ENCODE peak calls at places on chromosomes 16 and 17, in six cellular contexts. One of them, this sample, is unnamed.

GRCh38 chr16:74224828-74225227 is 71.8 kb upstream of the PSMD7 start:
- DNase-seq in PC-9: no peak
- DNase-seq in ascending aorta: no peak
- DNase-seq in CD4-positive, CD25-positive, alpha-beta regulatory T cell: no peak
- DNase-seq in left ventricle myocardium inferior: no peak
- DNase-seq in naive thymus-derived CD4-positive, alpha-beta T cell: no peak
- DNase-seq in this sample: no peak

GRCh38 chr17:5537251-5537650 is 47.1 kb downstream of the NLRP1 start:
- DNase-seq in ascending aorta: peak; percentile 52
- DNase-seq in naive thymus-derived CD4-positive, alpha-beta T cell: no peak
- DNase-seq in CD4-positive, CD25-positive, alpha-beta regulatory T cell: no peak
- DNase-seq in PC-9: no peak
- DNase-seq in left ventricle myocardium inferior: no peak
- DNase-seq in this sample: no peak

GRCh38 chr16:85126731-85127662 is 14.7 kb upstream of the CIBAR2 start:
- DNase-seq in ascending aorta: peak; percentile 90
- DNase-seq in CD4-positive, CD25-positive, alpha-beta regulatory T cell: no peak
- DNase-seq in naive thymus-derived CD4-positive, alpha-beta T cell: peak; percentile 45
- DNase-seq in PC-9: no peak
- DNase-seq in left ventricle myocardium inferior: no peak
- DNase-seq in this sample: peak; percentile 78

GRCh38 chr17:17119533-17119932 is 77.3 kb downstream of the MPRIP start:
- DNase-seq in PC-9: no peak
- DNase-seq in CD4-positive, CD25-positive, alpha-beta regulatory T cell: peak; percentile 23
- DNase-seq in naive thymus-derived CD4-positive, alpha-beta T cell: peak; percentile 50
- DNase-seq in ascending aorta: no peak
- DNase-seq in left ventricle myocardium inferior: no peak
- DNase-seq in this sample: no peak

GRCh38 chr17:39576187-39576586 is 31.5 kb downstream of the NEUROD2 start:
- DNase-seq in PC-9: no peak
- DNase-seq in left ventricle myocardium inferior: no peak
- DNase-seq in ascending aorta: no peak
- DNase-seq in CD4-positive, CD25-positive, alpha-beta regulatory T cell: no peak
- DNase-seq in naive thymus-derived CD4-positive, alpha-beta T cell: no peak
- DNase-seq in this sample: no peak

GRCh38 chr17:77363821-77364361 is 223.1 kb downstream of the SEC14L1 start:
- DNase-seq in naive thymus-derived CD4-positive, alpha-beta T cell: no peak
- DNase-seq in ascending aorta: peak; percentile 63
- DNase-seq in left ventricle myocardium inferior: peak; percentile 67
- DNase-seq in PC-9: no peak
- DNase-seq in CD4-positive, CD25-positive, alpha-beta regulatory T cell: no peak
- DNase-seq in this sample: peak; percentile 75

GRCh38 chr17:73341350-73342056 is 29.7 kb upstream of the CDC42EP4 start:
- DNase-seq in naive thymus-derived CD4-positive, alpha-beta T cell: no peak
- DNase-seq in ascending aorta: no peak
- DNase-seq in left ventricle myocardium inferior: no peak
- DNase-seq in PC-9: no peak
- DNase-seq in CD4-positive, CD25-positive, alpha-beta regulatory T cell: no peak
- DNase-seq in this sample: peak; percentile 50

GRCh38 chr17:67718325-67718941 is 697 bp downstream of the NOL11 start:
- DNase-seq in PC-9: no peak
- DNase-seq in ascending aorta: no peak
- DNase-seq in left ventricle myocardium inferior: no peak
- DNase-seq in CD4-positive, CD25-positive, alpha-beta regulatory T cell: peak; percentile 16
- DNase-seq in naive thymus-derived CD4-positive, alpha-beta T cell: peak; percentile 52
- DNase-seq in this sample: no peak

GRCh38 chr17:73729101-73729500 is 84.9 kb upstream of the SDK2 start:
- DNase-seq in left ventricle myocardium inferior: no peak
- DNase-seq in CD4-positive, CD25-positive, alpha-beta regulatory T cell: no peak
- DNase-seq in PC-9: no peak
- DNase-seq in ascending aorta: no peak
- DNase-seq in naive thymus-derived CD4-positive, alpha-beta T cell: no peak
- DNase-seq in this sample: no peak

GRCh38 chr17:17837380-17837821 is 615 bp upstream of the SREBF1 start:
- DNase-seq in naive thymus-derived CD4-positive, alpha-beta T cell: no peak
- DNase-seq in PC-9: peak; percentile 62
- DNase-seq in CD4-positive, CD25-positive, alpha-beta regulatory T cell: no peak
- DNase-seq in left ventricle myocardium inferior: no peak
- DNase-seq in ascending aorta: peak; percentile 76
- DNase-seq in this sample: peak; percentile 72

GRCh38 chr16:48361012-48361411 is 24.2 kb downstream of the SIAH1 start:
- DNase-seq in ascending aorta: no peak
- DNase-seq in CD4-positive, CD25-positive, alpha-beta regulatory T cell: no peak
- DNase-seq in naive thymus-derived CD4-positive, alpha-beta T cell: no peak
- DNase-seq in PC-9: no peak
- DNase-seq in left ventricle myocardium inferior: no peak
- DNase-seq in this sample: no peak

GRCh38 chr17:47894498-47895253 is 1.4 kb upstream of the SP2 start:
- DNase-seq in CD4-positive, CD25-positive, alpha-beta regulatory T cell: no peak
- DNase-seq in PC-9: no peak
- DNase-seq in left ventricle myocardium inferior: no peak
- DNase-seq in ascending aorta: no peak
- DNase-seq in naive thymus-derived CD4-positive, alpha-beta T cell: no peak
- DNase-seq in this sample: no peak

GRCh38 chr16:22857296-22857695 is 43.3 kb downstream of the HS3ST2 start:
- DNase-seq in PC-9: no peak
- DNase-seq in ascending aorta: no peak
- DNase-seq in naive thymus-derived CD4-positive, alpha-beta T cell: no peak
- DNase-seq in CD4-positive, CD25-positive, alpha-beta regulatory T cell: no peak
- DNase-seq in left ventricle myocardium inferior: no peak
- DNase-seq in this sample: no peak

GRCh38 chr16:30904114-30904780 is 7.8 kb downstream of the CTF1 start:
- DNase-seq in CD4-positive, CD25-positive, alpha-beta regulatory T cell: no peak
- DNase-seq in left ventricle myocardium inferior: no peak
- DNase-seq in ascending aorta: no peak
- DNase-seq in PC-9: no peak
- DNase-seq in naive thymus-derived CD4-positive, alpha-beta T cell: no peak
- DNase-seq in this sample: no peak

GRCh38 chr16:11278681-11279628 is 2.2 kb downstream of the PRM1 start:
- DNase-seq in ascending aorta: no peak
- DNase-seq in naive thymus-derived CD4-positive, alpha-beta T cell: no peak
- DNase-seq in PC-9: no peak
- DNase-seq in CD4-positive, CD25-positive, alpha-beta regulatory T cell: no peak
- DNase-seq in left ventricle myocardium inferior: no peak
- DNase-seq in this sample: no peak

GRCh38 chr16:86317617-86318021 is 192.7 kb upstream of the FOXF1 start:
- DNase-seq in PC-9: no peak
- DNase-seq in naive thymus-derived CD4-positive, alpha-beta T cell: no peak
- DNase-seq in ascending aorta: no peak
- DNase-seq in left ventricle myocardium inferior: no peak
- DNase-seq in CD4-positive, CD25-positive, alpha-beta regulatory T cell: no peak
- DNase-seq in this sample: no peak

GRCh38 chr16:28283798-28284577 is 8.3 kb upstream of the SBK1 start:
- DNase-seq in PC-9: no peak
- DNase-seq in CD4-positive, CD25-positive, alpha-beta regulatory T cell: no peak
- DNase-seq in left ventricle myocardium inferior: no peak
- DNase-seq in naive thymus-derived CD4-positive, alpha-beta T cell: no peak
- DNase-seq in ascending aorta: no peak
- DNase-seq in this sample: no peak

GRCh38 chr17:11241611-11242226 is 706 bp downstream of the SHISA6 start:
- DNase-seq in naive thymus-derived CD4-positive, alpha-beta T cell: no peak
- DNase-seq in PC-9: no peak
- DNase-seq in CD4-positive, CD25-positive, alpha-beta regulatory T cell: no peak
- DNase-seq in ascending aorta: no peak
- DNase-seq in left ventricle myocardium inferior: no peak
- DNase-seq in this sample: no peak

GRCh38 chr17:71902931-71903506 is 217.8 kb upstream of the SOX9 start:
- DNase-seq in CD4-positive, CD25-positive, alpha-beta regulatory T cell: no peak
- DNase-seq in naive thymus-derived CD4-positive, alpha-beta T cell: no peak
- DNase-seq in PC-9: no peak
- DNase-seq in ascending aorta: no peak
- DNase-seq in left ventricle myocardium inferior: no peak
- DNase-seq in this sample: no peak

GRCh38 chr16:7615565-7615964 is 282.9 kb downstream of the RBFOX1 start:
- DNase-seq in PC-9: no peak
- DNase-seq in ascending aorta: no peak
- DNase-seq in left ventricle myocardium inferior: no peak
- DNase-seq in naive thymus-derived CD4-positive, alpha-beta T cell: no peak
- DNase-seq in CD4-positive, CD25-positive, alpha-beta regulatory T cell: no peak
- DNase-seq in this sample: no peak

GRCh38 chr17:40490289-40490853 is 11.1 kb downstream of the TNS4 start:
- DNase-seq in left ventricle myocardium inferior: peak; percentile 42
- DNase-seq in naive thymus-derived CD4-positive, alpha-beta T cell: no peak
- DNase-seq in ascending aorta: no peak
- DNase-seq in PC-9: peak; percentile 57
- DNase-seq in CD4-positive, CD25-positive, alpha-beta regulatory T cell: no peak
- DNase-seq in this sample: peak; percentile 91

GRCh38 chr17:15999974-16000827 is 577 bp downstream of the TTC19 start:
- DNase-seq in left ventricle myocardium inferior: peak; percentile 38
- DNase-seq in CD4-positive, CD25-positive, alpha-beta regulatory T cell: no peak
- DNase-seq in ascending aorta: peak; percentile 73
- DNase-seq in PC-9: no peak
- DNase-seq in naive thymus-derived CD4-positive, alpha-beta T cell: no peak
- DNase-seq in this sample: peak; percentile 38

GRCh38 chr17:55246583-55246982 is 18.2 kb upstream of the HLF start:
- DNase-seq in naive thymus-derived CD4-positive, alpha-beta T cell: no peak
- DNase-seq in left ventricle myocardium inferior: no peak
- DNase-seq in PC-9: no peak
- DNase-seq in CD4-positive, CD25-positive, alpha-beta regulatory T cell: no peak
- DNase-seq in ascending aorta: no peak
- DNase-seq in this sample: no peak

GRCh38 chr17:67042104-67042899 is 2.1 kb upstream of the CACNG1 start:
- DNase-seq in naive thymus-derived CD4-positive, alpha-beta T cell: no peak
- DNase-seq in ascending aorta: no peak
- DNase-seq in CD4-positive, CD25-positive, alpha-beta regulatory T cell: no peak
- DNase-seq in PC-9: no peak
- DNase-seq in left ventricle myocardium inferior: no peak
- DNase-seq in this sample: no peak

GRCh38 chr16:79264237-79265104 is 336.1 kb downstream of the MAF start:
- DNase-seq in ascending aorta: no peak
- DNase-seq in naive thymus-derived CD4-positive, alpha-beta T cell: no peak
- DNase-seq in left ventricle myocardium inferior: no peak
- DNase-seq in PC-9: no peak
- DNase-seq in CD4-positive, CD25-positive, alpha-beta regulatory T cell: no peak
- DNase-seq in this sample: no peak

GRCh38 chr16:75105306-75106061 is 11.1 kb downstream of the LDHD start:
- DNase-seq in naive thymus-derived CD4-positive, alpha-beta T cell: no peak
- DNase-seq in CD4-positive, CD25-positive, alpha-beta regulatory T cell: no peak
- DNase-seq in ascending aorta: no peak
- DNase-seq in left ventricle myocardium inferior: peak; percentile 57
- DNase-seq in PC-9: no peak
- DNase-seq in this sample: no peak

GRCh38 chr17:55495239-55495638 is 16.0 kb downstream of the SMIM36 start:
- DNase-seq in PC-9: no peak
- DNase-seq in CD4-positive, CD25-positive, alpha-beta regulatory T cell: no peak
- DNase-seq in left ventricle myocardium inferior: no peak
- DNase-seq in naive thymus-derived CD4-positive, alpha-beta T cell: no peak
- DNase-seq in ascending aorta: no peak
- DNase-seq in this sample: no peak

GRCh38 chr17:17514993-17515920 is 19.1 kb upstream of the RASD1 start:
- DNase-seq in PC-9: no peak
- DNase-seq in left ventricle myocardium inferior: no peak
- DNase-seq in CD4-positive, CD25-positive, alpha-beta regulatory T cell: no peak
- DNase-seq in ascending aorta: no peak
- DNase-seq in naive thymus-derived CD4-positive, alpha-beta T cell: no peak
- DNase-seq in this sample: no peak

GRCh38 chr16:86718118-86718517 is 139.8 kb downstream of the FOXL1 start:
- DNase-seq in ascending aorta: no peak
- DNase-seq in CD4-positive, CD25-positive, alpha-beta regulatory T cell: no peak
- DNase-seq in naive thymus-derived CD4-positive, alpha-beta T cell: peak; percentile 27
- DNase-seq in PC-9: no peak
- DNase-seq in left ventricle myocardium inferior: no peak
- DNase-seq in this sample: no peak

GRCh38 chr17:19708431-19709175 is 7.8 kb downstream of the SLC47A2 start:
- DNase-seq in left ventricle myocardium inferior: no peak
- DNase-seq in CD4-positive, CD25-positive, alpha-beta regulatory T cell: no peak
- DNase-seq in ascending aorta: no peak
- DNase-seq in naive thymus-derived CD4-positive, alpha-beta T cell: no peak
- DNase-seq in PC-9: no peak
- DNase-seq in this sample: no peak
- H3K27ac ChIP-seq in left ventricle myocardium inferior: no peak overlapping the region
- H3K27ac ChIP-seq in CD4-positive, CD25-positive, alpha-beta regulatory T cell: no peak overlapping the region
- H3K27ac ChIP-seq in ascending aorta: no peak overlapping the region
- H3K27ac ChIP-seq in naive thymus-derived CD4-positive, alpha-beta T cell: no peak overlapping the region
- H3K27ac ChIP-seq in PC-9: no peak overlapping the region
- H3K27ac ChIP-seq in this sample: no peak overlapping the region

GRCh38 chr17:63675231-63675606 is 24.7 kb downstream of the LIMD2 start:
- DNase-seq in naive thymus-derived CD4-positive, alpha-beta T cell: no peak
- DNase-seq in PC-9: no peak
- DNase-seq in left ventricle myocardium inferior: no peak
- DNase-seq in ascending aorta: no peak
- DNase-seq in CD4-positive, CD25-positive, alpha-beta regulatory T cell: no peak
- DNase-seq in this sample: no peak

GRCh38 chr17:63675607-63676539 is 24.1 kb downstream of the LIMD2 start:
- DNase-seq in ascending aorta: peak; percentile 94
- DNase-seq in CD4-positive, CD25-positive, alpha-beta regulatory T cell: no peak
- DNase-seq in left ventricle myocardium inferior: peak; percentile 65
- DNase-seq in PC-9: peak; percentile 85
- DNase-seq in naive thymus-derived CD4-positive, alpha-beta T cell: no peak
- DNase-seq in this sample: peak; percentile 67

GRCh38 chr17:63679214-63679613 is 20.7 kb downstream of the LIMD2 start:
- DNase-seq in left ventricle myocardium inferior: no peak
- DNase-seq in CD4-positive, CD25-positive, alpha-beta regulatory T cell: no peak
- DNase-seq in PC-9: no peak
- DNase-seq in naive thymus-derived CD4-positive, alpha-beta T cell: no peak
- DNase-seq in ascending aorta: no peak
- DNase-seq in this sample: no peak

GRCh38 chr17:63680700-63681099 is 19.2 kb downstream of the LIMD2 start:
- DNase-seq in PC-9: no peak
- DNase-seq in ascending aorta: no peak
- DNase-seq in naive thymus-derived CD4-positive, alpha-beta T cell: no peak
- DNase-seq in left ventricle myocardium inferior: no peak
- DNase-seq in CD4-positive, CD25-positive, alpha-beta regulatory T cell: no peak
- DNase-seq in this sample: no peak

DNA sequence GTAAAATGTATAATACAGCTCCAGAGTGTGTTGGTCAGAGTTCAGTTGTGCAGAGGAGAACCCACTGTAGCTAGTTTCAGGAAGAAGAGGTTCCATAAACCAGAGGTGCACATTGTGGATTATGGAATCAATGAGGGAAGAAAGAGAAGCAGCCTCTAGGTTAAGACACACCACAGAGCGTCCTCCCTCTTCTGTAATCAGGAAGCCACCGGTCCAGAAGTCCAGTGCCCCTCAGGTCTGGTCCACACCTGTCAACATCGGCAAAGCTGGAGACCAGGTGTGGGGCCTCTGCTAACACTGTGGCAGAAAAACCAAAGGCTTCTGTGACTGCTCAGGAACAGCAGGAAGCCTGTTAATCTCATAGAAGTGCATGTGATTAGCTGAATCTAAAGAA is 23.4 kb downstream of the LIMD2 start:
- DNase-seq in PC-9: no peak
- DNase-seq in naive thymus-derived CD4-positive, alpha-beta T cell: no peak
- DNase-seq in left ventricle myocardium inferior: no peak
- DNase-seq in CD4-positive, CD25-positive, alpha-beta regulatory T cell: no peak
- DNase-seq in ascending aorta: no peak
- DNase-seq in this sample: no peak
- H3K27ac ChIP-seq in PC-9: no peak overlapping the region
- H3K27ac ChIP-seq in naive thymus-derived CD4-positive, alpha-beta T cell: no peak overlapping the region
- H3K27ac ChIP-seq in left ventricle myocardium inferior: peak overlapping the region; percentile 92
- H3K27ac ChIP-seq in CD4-positive, CD25-positive, alpha-beta regulatory T cell: no peak overlapping the region
- H3K27ac ChIP-seq in ascending aorta: peak overlapping the region; percentile 81
- H3K27ac ChIP-seq in this sample: peak overlapping the region; percentile 65

GRCh38 chr17:57835333-57835900 is 14.4 kb downstream of the MRPS23 start:
- DNase-seq in left ventricle myocardium inferior: no peak
- DNase-seq in naive thymus-derived CD4-positive, alpha-beta T cell: no peak
- DNase-seq in ascending aorta: peak; percentile 0
- DNase-seq in CD4-positive, CD25-positive, alpha-beta regulatory T cell: no peak
- DNase-seq in PC-9: no peak
- DNase-seq in this sample: no peak
- H3K27ac ChIP-seq in left ventricle myocardium inferior: peak overlapping the region; percentile 89
- H3K27ac ChIP-seq in naive thymus-derived CD4-positive, alpha-beta T cell: no peak overlapping the region
- H3K27ac ChIP-seq in ascending aorta: peak overlapping the region; percentile 83
- H3K27ac ChIP-seq in CD4-positive, CD25-positive, alpha-beta regulatory T cell: no peak overlapping the region
- H3K27ac ChIP-seq in PC-9: no peak overlapping the region
- H3K27ac ChIP-seq in this sample: no peak overlapping the region

GRCh38 chr16:61820398-61820797 is 215.8 kb downstream of the CDH8 start:
- DNase-seq in naive thymus-derived CD4-positive, alpha-beta T cell: no peak
- DNase-seq in ascending aorta: no peak
- DNase-seq in CD4-positive, CD25-positive, alpha-beta regulatory T cell: no peak
- DNase-seq in left ventricle myocardium inferior: no peak
- DNase-seq in PC-9: no peak
- DNase-seq in this sample: no peak
- H3K27ac ChIP-seq in naive thymus-derived CD4-positive, alpha-beta T cell: no peak overlapping the region
- H3K27ac ChIP-seq in ascending aorta: no peak overlapping the region
- H3K27ac ChIP-seq in CD4-positive, CD25-positive, alpha-beta regulatory T cell: no peak overlapping the region
- H3K27ac ChIP-seq in left ventricle myocardium inferior: no peak overlapping the region
- H3K27ac ChIP-seq in PC-9: no peak overlapping the region
- H3K27ac ChIP-seq in this sample: no peak overlapping the region